ENCODE peak calls at places on chromosomes 7 and 10, in seven cellular contexts. W is stimulated activated naive CD8-positive, alpha-beta T cell treated with anti-CD3 and anti-CD28 coated beads, Interleukin-15, amount 100 ng/mL, for 72 hours; P is iris pigment epithelial cell; X is H9; G is CD8-positive, alpha-beta T cell; D is natural killer cell treated with Interleukin-12 subunit alpha and Interleukin-12 subunit beta and Interleukin-15 and Interleukin-18, amount 100 ng/mL, for 72 hours; J is GM13977. U is an unnamed sample.

GRCh38 chr10:5645944-5646617 is 20.3 kb downstream of the ASB13 start:
- DNase-seq in W (no peak), P (peak), X (no peak), G (no peak), D (no peak), J (no peak), U (no peak)

GRCh38 chr10:60937022-60937421 is 7.0 kb downstream of the RHOBTB1 start:
- DNase-seq in W (no peak), P (no peak), X (no peak), G (no peak), D (no peak), J (no peak), U (no peak)

GRCh38 chr7:98864726-98865420 is 4.9 kb downstream of the TMEM130 start:
- DNase-seq in W (no peak), P (peak), X (no peak), G (no peak), D (peak), J (no peak), U (no peak)

GRCh38 chr10:11539191-11539868 is 72.1 kb downstream of the USP6NL start:
- DNase-seq in W (peak), P (peak), X (no peak), G (no peak), D (no peak), J (no peak), U (peak)

GRCh38 chr10:53537508-53537907 is 764.9 kb upstream of the MBL2 start:
- DNase-seq in W (no peak), P (no peak), X (no peak), G (no peak), D (no peak), J (no peak), U (no peak)

GRCh38 chr7:119572132-119572531 is 700.8 kb upstream of the KCND2 start:
- DNase-seq in W (no peak), P (no peak), X (peak), G (no peak), D (no peak), J (no peak), U (no peak)

GRCh38 chr10:96720422-96721206 is at the start of gene PIK3AP1:
- DNase-seq in W (peak), P (no peak), X (peak), G (peak), D (peak), J (peak), U (no peak)

GRCh38 chr7:50362142-50362541 is 57.6 kb downstream of the IKZF1 start:
- DNase-seq in W (no peak), P (no peak), X (no peak), G (no peak), D (no peak), J (no peak), U (no peak)

GRCh38 chr10:120272350-120272749 is 184.7 kb upstream of the PLPP4 start:
- DNase-seq in W (no peak), P (no peak), X (no peak), G (no peak), D (no peak), J (no peak), U (no peak)

GRCh38 chr10:6543431-6544005 is 36.6 kb downstream of the PRKCQ start:
- DNase-seq in W (peak), P (no peak), X (no peak), G (peak), D (no peak), J (peak), U (no peak)

GRCh38 chr10:58531084-58531695 is 18.5 kb downstream of the BICC1 start:
- DNase-seq in W (peak), P (peak), X (peak), G (peak), D (no peak), J (peak), U (no peak)

GRCh38 chr10:57218382-57218781 is 857.3 kb upstream of the ZWINT start:
- DNase-seq in W (no peak), P (no peak), X (no peak), G (no peak), D (no peak), J (no peak), U (no peak)

GRCh38 chr10:78267598-78267997 is 233.9 kb downstream of the RPS24 start:
- DNase-seq in W (no peak), P (peak), X (no peak), G (no peak), D (no peak), J (no peak), U (no peak)

GRCh38 chr7:139748373-139748765 is 29.4 kb downstream of the HIPK2 start:
- DNase-seq in W (no peak), P (no peak), X (no peak), G (no peak), D (no peak), J (no peak), U (no peak)

GRCh38 chr7:74272305-74273038 is 16.7 kb upstream of the CLIP2 start:
- DNase-seq in W (peak), P (peak), X (peak), G (no peak), D (peak), J (peak), U (peak)

GRCh38 chr10:79189853-79190435 is 121.2 kb downstream of the ZMIZ1 start:
- DNase-seq in W (no peak), P (no peak), X (no peak), G (no peak), D (no peak), J (no peak), U (no peak)

GRCh38 chr10:125123363-125124113 is 36.8 kb downstream of the CTBP2 start:
- DNase-seq in W (no peak), P (peak), X (no peak), G (no peak), D (no peak), J (no peak), U (no peak)

GRCh38 chr10:33048223-33048622 is 90.2 kb upstream of the ITGB1 start:
- DNase-seq in W (no peak), P (no peak), X (no peak), G (no peak), D (no peak), J (no peak), U (no peak)

GRCh38 chr10:98252451-98252850 is 15.5 kb downstream of the LOXL4 start:
- DNase-seq in W (no peak), P (no peak), X (no peak), G (no peak), D (no peak), J (no peak), U (no peak)

GRCh38 chr7:1033546-1034145 is 10.7 kb upstream of the GPR146 start:
- DNase-seq in W (no peak), P (no peak), X (no peak), G (peak), D (no peak), J (no peak), U (no peak)

GRCh38 chr10:97850446-97850845 is 803 bp downstream of the GOLGA7B start:
- DNase-seq in W (peak), P (no peak), X (no peak), G (no peak), D (no peak), J (no peak), U (no peak)

GRCh38 chr7:46745700-46746090 is 824.6 kb upstream of the IGFBP3 start:
- DNase-seq in W (no peak), P (no peak), X (no peak), G (no peak), D (no peak), J (no peak), U (no peak)

GRCh38 chr10:28719789-28720436 is 42.6 kb downstream of the BAMBI start:
- DNase-seq in W (no peak), P (peak), X (no peak), G (no peak), D (no peak), J (no peak), U (no peak)

GRCh38 chr7:79319369-79319768 is 134.1 kb downstream of the MAGI2 start:
- DNase-seq in W (no peak), P (peak), X (no peak), G (no peak), D (no peak), J (no peak), U (no peak)

GRCh38 chr7:82481499-82482097 is 38.0 kb upstream of the CACNA2D1 start:
- DNase-seq in W (no peak), P (peak), X (no peak), G (no peak), D (no peak), J (peak), U (peak)

GRCh38 chr10:78309536-78310237 is 276.0 kb downstream of the RPS24 start:
- DNase-seq in W (no peak), P (no peak), X (no peak), G (peak), D (no peak), J (no peak), U (no peak)

GRCh38 chr10:987635-987905 is 664 bp upstream of the GTPBP4 start:
- DNase-seq in W (no peak), P (peak), X (peak), G (no peak), D (no peak), J (peak), U (no peak)

GRCh38 chr10:123884351-123884906 is 7.2 kb downstream of the CPXM2 start:
- DNase-seq in W (no peak), P (no peak), X (no peak), G (no peak), D (no peak), J (no peak), U (no peak)

GRCh38 chr7:67311901-67312300 is 315.3 kb downstream of the TYW1 start:
- DNase-seq in W (no peak), P (peak), X (no peak), G (no peak), D (no peak), J (no peak), U (peak)

GRCh38 chr7:81383848-81384247 is 386.0 kb downstream of the HGF start:
- DNase-seq in W (no peak), P (peak), X (no peak), G (no peak), D (no peak), J (no peak), U (no peak)

GRCh38 chr10:101939718-101940117 is 96.1 kb upstream of the KCNIP2 start:
- DNase-seq in W (no peak), P (no peak), X (no peak), G (no peak), D (no peak), J (no peak), U (no peak)

GRCh38 chr10:129605986-129606518 is 139.0 kb downstream of the MGMT start:
- DNase-seq in W (no peak), P (no peak), X (no peak), G (no peak), D (no peak), J (no peak), U (no peak)